ENCODE peak calls at places on chromosomes 16 and 17, in nine cellular contexts. One of them, this sample, is unnamed.

GRCh38 chr17:1709971-1710806 is at the start of gene TLCD2:
- DNase-seq in CD8-positive, alpha-beta T cell: no peak
- DNase-seq in endodermal cell: peak; percentile 92
- DNase-seq in stomach: peak; percentile 80
- DNase-seq in ascending aorta: peak; percentile 84
- DNase-seq in fibroblast of villous mesenchyme: peak; percentile 79
- DNase-seq in Peyer's patch: peak; percentile 93
- DNase-seq in heart left ventricle: peak; percentile 86
- DNase-seq in hepatocyte: peak; percentile 89
- DNase-seq in this sample: peak; percentile 51

GRCh38 chr16:10013364-10013763 is 168.9 kb downstream of the GRIN2A start:
- DNase-seq in CD8-positive, alpha-beta T cell: no peak
- DNase-seq in endodermal cell: no peak
- DNase-seq in stomach: no peak
- DNase-seq in ascending aorta: no peak
- DNase-seq in fibroblast of villous mesenchyme: no peak
- DNase-seq in Peyer's patch: no peak
- DNase-seq in heart left ventricle: no peak
- DNase-seq in hepatocyte: no peak
- DNase-seq in this sample: no peak

GRCh38 chr16:11621539-11621919 is 34.8 kb upstream of the LITAF start:
- DNase-seq in CD8-positive, alpha-beta T cell: no peak
- DNase-seq in endodermal cell: no peak
- DNase-seq in stomach: no peak
- DNase-seq in ascending aorta: no peak
- DNase-seq in fibroblast of villous mesenchyme: no peak
- DNase-seq in Peyer's patch: no peak
- DNase-seq in heart left ventricle: no peak
- DNase-seq in hepatocyte: no peak
- DNase-seq in this sample: no peak

GRCh38 chr16:81997738-81998137 is 13.5 kb downstream of the SDR42E1 start:
- DNase-seq in CD8-positive, alpha-beta T cell: no peak
- DNase-seq in endodermal cell: no peak
- DNase-seq in stomach: no peak
- DNase-seq in ascending aorta: no peak
- DNase-seq in fibroblast of villous mesenchyme: peak; percentile 97
- DNase-seq in Peyer's patch: no peak
- DNase-seq in heart left ventricle: no peak
- DNase-seq in hepatocyte: peak; percentile 73
- DNase-seq in this sample: peak; percentile 57

GRCh38 chr17:79904865-79905264 is 65.6 kb upstream of the CBX4 start:
- DNase-seq in CD8-positive, alpha-beta T cell: no peak
- DNase-seq in endodermal cell: peak; percentile 17
- DNase-seq in stomach: no peak
- DNase-seq in ascending aorta: no peak
- DNase-seq in fibroblast of villous mesenchyme: no peak
- DNase-seq in Peyer's patch: no peak
- DNase-seq in heart left ventricle: no peak
- DNase-seq in hepatocyte: peak; percentile 2
- DNase-seq in this sample: no peak

GRCh38 chr17:73200476-73200875 is 7.6 kb downstream of the COG1 start:
- DNase-seq in CD8-positive, alpha-beta T cell: no peak
- DNase-seq in endodermal cell: no peak
- DNase-seq in stomach: no peak
- DNase-seq in ascending aorta: no peak
- DNase-seq in fibroblast of villous mesenchyme: no peak
- DNase-seq in Peyer's patch: peak; percentile 40
- DNase-seq in heart left ventricle: no peak
- DNase-seq in hepatocyte: no peak
- DNase-seq in this sample: no peak

GRCh38 chr16:67883872-67884261 is 818 bp upstream of the NRN1L start:
- DNase-seq in CD8-positive, alpha-beta T cell: peak; percentile 84
- DNase-seq in endodermal cell: peak; percentile 93
- DNase-seq in stomach: peak; percentile 76
- DNase-seq in ascending aorta: peak; percentile 73
- DNase-seq in fibroblast of villous mesenchyme: peak; percentile 47
- DNase-seq in Peyer's patch: peak; percentile 85
- DNase-seq in heart left ventricle: peak; percentile 47
- DNase-seq in hepatocyte: peak; percentile 79
- DNase-seq in this sample: peak; percentile 43

GRCh38 chr17:17119533-17119932 is 77.3 kb downstream of the MPRIP start:
- DNase-seq in CD8-positive, alpha-beta T cell: peak; percentile 56
- DNase-seq in endodermal cell: no peak
- DNase-seq in stomach: peak; percentile 64
- DNase-seq in ascending aorta: no peak
- DNase-seq in fibroblast of villous mesenchyme: peak; percentile 39
- DNase-seq in Peyer's patch: peak; percentile 83
- DNase-seq in heart left ventricle: peak; percentile 35
- DNase-seq in hepatocyte: no peak
- DNase-seq in this sample: peak; percentile 75

GRCh38 chr16:75116911-75117245 is 298 bp upstream of the LDHD start:
- DNase-seq in CD8-positive, alpha-beta T cell: no peak
- DNase-seq in endodermal cell: no peak
- DNase-seq in stomach: no peak
- DNase-seq in ascending aorta: no peak
- DNase-seq in fibroblast of villous mesenchyme: no peak
- DNase-seq in Peyer's patch: no peak
- DNase-seq in heart left ventricle: no peak
- DNase-seq in hepatocyte: no peak
- DNase-seq in this sample: no peak

GRCh38 chr16:75114946-75115825 is 1.4 kb downstream of the LDHD start:
- DNase-seq in CD8-positive, alpha-beta T cell: no peak
- DNase-seq in endodermal cell: peak; percentile 43
- DNase-seq in stomach: no peak
- DNase-seq in ascending aorta: no peak
- DNase-seq in fibroblast of villous mesenchyme: no peak
- DNase-seq in Peyer's patch: no peak
- DNase-seq in heart left ventricle: no peak
- DNase-seq in hepatocyte: no peak
- DNase-seq in this sample: no peak

GRCh38 chr16:75114179-75114945 is 2.2 kb downstream of the LDHD start:
- DNase-seq in CD8-positive, alpha-beta T cell: no peak
- DNase-seq in endodermal cell: peak; percentile 52
- DNase-seq in stomach: no peak
- DNase-seq in ascending aorta: no peak
- DNase-seq in fibroblast of villous mesenchyme: no peak
- DNase-seq in Peyer's patch: no peak
- DNase-seq in heart left ventricle: no peak
- DNase-seq in hepatocyte: no peak
- DNase-seq in this sample: no peak

GRCh38 chr16:75113541-75114121 is 2.9 kb downstream of the LDHD start:
- DNase-seq in CD8-positive, alpha-beta T cell: no peak
- DNase-seq in endodermal cell: peak; percentile 42
- DNase-seq in stomach: no peak
- DNase-seq in ascending aorta: no peak
- DNase-seq in fibroblast of villous mesenchyme: no peak
- DNase-seq in Peyer's patch: no peak
- DNase-seq in heart left ventricle: no peak
- DNase-seq in hepatocyte: no peak
- DNase-seq in this sample: no peak

DNA sequence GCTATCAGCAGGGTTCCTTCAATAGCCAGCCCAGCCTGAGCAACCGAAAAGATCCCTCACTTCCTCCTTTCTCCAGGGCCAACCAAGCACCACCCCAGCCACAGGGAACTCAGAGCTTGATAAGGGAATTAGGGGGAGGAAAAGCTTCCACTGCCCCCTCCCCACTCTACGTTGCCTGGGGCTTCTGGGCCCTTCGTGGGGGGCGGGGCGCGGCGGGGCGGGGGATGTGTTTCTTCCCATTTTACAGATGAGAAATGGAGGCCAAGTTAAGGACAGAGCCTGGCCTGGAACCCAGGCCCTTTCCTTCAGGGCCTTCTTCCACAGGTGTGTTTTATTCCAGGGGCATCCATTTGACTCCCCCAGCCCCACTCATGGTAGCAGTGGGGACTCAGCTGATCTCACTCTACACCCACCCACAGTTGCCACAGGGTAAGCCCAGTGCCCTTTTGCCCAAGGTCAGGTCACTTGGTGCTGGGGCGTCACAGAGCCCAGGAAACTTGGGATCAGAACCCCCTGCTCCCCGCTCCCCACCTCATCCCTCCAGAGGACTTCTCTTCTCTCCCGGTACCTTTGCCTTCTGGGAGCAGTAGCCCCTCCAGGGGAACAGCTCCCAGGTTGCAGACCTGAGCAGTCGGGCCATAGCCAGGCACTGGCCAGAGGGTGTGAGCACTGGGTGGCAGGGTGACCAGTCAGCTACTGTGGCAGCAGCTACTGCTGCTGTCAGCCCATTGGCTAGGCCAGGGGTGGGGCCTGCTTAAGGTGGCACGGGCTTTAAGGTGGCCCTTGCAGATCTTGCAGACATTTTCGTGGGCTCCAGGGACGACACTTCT is at the start of gene LDHD:
- DNase-seq in CD8-positive, alpha-beta T cell: no peak
- DNase-seq in endodermal cell: peak; percentile 82
- DNase-seq in stomach: peak; percentile 94
- DNase-seq in ascending aorta: peak; percentile 95
- DNase-seq in fibroblast of villous mesenchyme: peak; percentile 66
- DNase-seq in Peyer's patch: peak; percentile 88
- DNase-seq in heart left ventricle: peak; percentile 93
- DNase-seq in hepatocyte: peak; percentile 78
- DNase-seq in this sample: peak; percentile 61
- H3K4me3 ChIP-seq in CD8-positive, alpha-beta T cell: no peak within 1 kb of the TSS
- H3K4me3 ChIP-seq in endodermal cell: no peak within 1 kb of the TSS
- H3K4me3 ChIP-seq in stomach: peak within 1 kb of the TSS; percentile 54
- H3K4me3 ChIP-seq in ascending aorta: peak within 1 kb of the TSS; percentile 58
- H3K4me3 ChIP-seq in fibroblast of villous mesenchyme: peak within 1 kb of the TSS; percentile 61
- H3K4me3 ChIP-seq in Peyer's patch: peak within 1 kb of the TSS; percentile 61
- H3K4me3 ChIP-seq in heart left ventricle: peak within 1 kb of the TSS; percentile 53
- H3K4me3 ChIP-seq in hepatocyte: peak within 1 kb of the TSS; percentile 7
- H3K4me3 ChIP-seq in this sample: peak within 1 kb of the TSS; percentile 37

GRCh38 chr17:68432086-68432864 is 25.0 kb downstream of the WIPI1 start:
- DNase-seq in CD8-positive, alpha-beta T cell: no peak
- DNase-seq in endodermal cell: no peak
- DNase-seq in stomach: no peak
- DNase-seq in ascending aorta: no peak
- DNase-seq in fibroblast of villous mesenchyme: no peak
- DNase-seq in Peyer's patch: no peak
- DNase-seq in heart left ventricle: no peak
- DNase-seq in hepatocyte: no peak
- DNase-seq in this sample: no peak

GRCh38 chr17:68429881-68430280 is 27.4 kb downstream of the WIPI1 start:
- DNase-seq in CD8-positive, alpha-beta T cell: no peak
- DNase-seq in endodermal cell: no peak
- DNase-seq in stomach: no peak
- DNase-seq in ascending aorta: no peak
- DNase-seq in fibroblast of villous mesenchyme: no peak
- DNase-seq in Peyer's patch: no peak
- DNase-seq in heart left ventricle: no peak
- DNase-seq in hepatocyte: no peak
- DNase-seq in this sample: no peak

GRCh38 chr17:68433211-68433610 is 24.1 kb downstream of the WIPI1 start:
- DNase-seq in CD8-positive, alpha-beta T cell: no peak
- DNase-seq in endodermal cell: no peak
- DNase-seq in stomach: no peak
- DNase-seq in ascending aorta: no peak
- DNase-seq in fibroblast of villous mesenchyme: no peak
- DNase-seq in Peyer's patch: no peak
- DNase-seq in heart left ventricle: no peak
- DNase-seq in hepatocyte: no peak
- DNase-seq in this sample: no peak

GRCh38 chr17:68431045-68431608 is 26.2 kb downstream of the WIPI1 start:
- DNase-seq in CD8-positive, alpha-beta T cell: no peak
- DNase-seq in endodermal cell: no peak
- DNase-seq in stomach: no peak
- DNase-seq in ascending aorta: no peak
- DNase-seq in fibroblast of villous mesenchyme: no peak
- DNase-seq in Peyer's patch: no peak
- DNase-seq in heart left ventricle: no peak
- DNase-seq in hepatocyte: no peak
- DNase-seq in this sample: no peak

GRCh38 chr17:68431661-68432071 is 25.6 kb downstream of the WIPI1 start:
- DNase-seq in CD8-positive, alpha-beta T cell: peak; percentile 46
- DNase-seq in endodermal cell: peak; percentile 81
- DNase-seq in stomach: no peak
- DNase-seq in ascending aorta: no peak
- DNase-seq in fibroblast of villous mesenchyme: peak; percentile 35
- DNase-seq in Peyer's patch: no peak
- DNase-seq in heart left ventricle: no peak
- DNase-seq in hepatocyte: peak; percentile 29
- DNase-seq in this sample: peak; percentile 43
- TF ChIP-seq CTCF in CD8-positive, alpha-beta T cell: peak; percentile 49
- TF ChIP-seq CTCF in endodermal cell: peak; percentile 73
- TF ChIP-seq CTCF in stomach: no peak
- TF ChIP-seq CTCF in ascending aorta: no peak
- TF ChIP-seq CTCF in fibroblast of villous mesenchyme: peak; percentile 45
- TF ChIP-seq CTCF in Peyer's patch: no peak
- TF ChIP-seq CTCF in heart left ventricle: peak; percentile 12
- TF ChIP-seq CTCF in hepatocyte: peak; percentile 24
- TF ChIP-seq CTCF in this sample: peak; percentile 22

GRCh38 chr17:38960402-38960801 is 6.8 kb downstream of the FBXO47 start:
- DNase-seq in CD8-positive, alpha-beta T cell: no peak
- DNase-seq in endodermal cell: no peak
- DNase-seq in stomach: no peak
- DNase-seq in ascending aorta: no peak
- DNase-seq in fibroblast of villous mesenchyme: no peak
- DNase-seq in Peyer's patch: no peak
- DNase-seq in heart left ventricle: no peak
- DNase-seq in hepatocyte: no peak
- DNase-seq in this sample: no peak
- H3K4me3 ChIP-seq in CD8-positive, alpha-beta T cell: no peak overlapping the region
- H3K4me3 ChIP-seq in endodermal cell: no peak overlapping the region
- H3K4me3 ChIP-seq in stomach: no peak overlapping the region
- H3K4me3 ChIP-seq in ascending aorta: no peak overlapping the region
- H3K4me3 ChIP-seq in fibroblast of villous mesenchyme: no peak overlapping the region
- H3K4me3 ChIP-seq in Peyer's patch: no peak overlapping the region
- H3K4me3 ChIP-seq in heart left ventricle: no peak overlapping the region
- H3K4me3 ChIP-seq in hepatocyte: no peak overlapping the region
- H3K4me3 ChIP-seq in this sample: no peak overlapping the region

GRCh38 chr16:2468142-2468724 is 2.9 kb upstream of the NTN3 start:
- DNase-seq in CD8-positive, alpha-beta T cell: no peak
- DNase-seq in endodermal cell: peak; percentile 76
- DNase-seq in stomach: no peak
- DNase-seq in ascending aorta: no peak
- DNase-seq in fibroblast of villous mesenchyme: peak; percentile 19
- DNase-seq in Peyer's patch: no peak
- DNase-seq in heart left ventricle: no peak
- DNase-seq in hepatocyte: peak; percentile 48
- DNase-seq in this sample: no peak

GRCh38 chr16:2464333-2464732 is 4.4 kb downstream of the TEDC2 start:
- DNase-seq in CD8-positive, alpha-beta T cell: no peak
- DNase-seq in endodermal cell: no peak
- DNase-seq in stomach: no peak
- DNase-seq in ascending aorta: no peak
- DNase-seq in fibroblast of villous mesenchyme: no peak
- DNase-seq in Peyer's patch: no peak
- DNase-seq in heart left ventricle: no peak
- DNase-seq in hepatocyte: no peak
- DNase-seq in this sample: no peak

GRCh38 chr16:2467301-2468141 is 3.6 kb upstream of the NTN3 start:
- DNase-seq in CD8-positive, alpha-beta T cell: no peak
- DNase-seq in endodermal cell: peak; percentile 84
- DNase-seq in stomach: peak; percentile 72
- DNase-seq in ascending aorta: peak; percentile 86
- DNase-seq in fibroblast of villous mesenchyme: peak; percentile 70
- DNase-seq in Peyer's patch: peak; percentile 73
- DNase-seq in heart left ventricle: peak; percentile 85
- DNase-seq in hepatocyte: peak; percentile 84
- DNase-seq in this sample: peak; percentile 78

GRCh38 chr16:2466667-2467300 is 4.3 kb upstream of the NTN3 start:
- DNase-seq in CD8-positive, alpha-beta T cell: no peak
- DNase-seq in endodermal cell: no peak
- DNase-seq in stomach: no peak
- DNase-seq in ascending aorta: no peak
- DNase-seq in fibroblast of villous mesenchyme: no peak
- DNase-seq in Peyer's patch: no peak
- DNase-seq in heart left ventricle: no peak
- DNase-seq in hepatocyte: no peak
- DNase-seq in this sample: no peak

GRCh38 chr16:2465653-2466415 is 5.3 kb upstream of the NTN3 start:
- DNase-seq in CD8-positive, alpha-beta T cell: no peak
- DNase-seq in endodermal cell: peak; percentile 78
- DNase-seq in stomach: no peak
- DNase-seq in ascending aorta: no peak
- DNase-seq in fibroblast of villous mesenchyme: no peak
- DNase-seq in Peyer's patch: no peak
- DNase-seq in heart left ventricle: no peak
- DNase-seq in hepatocyte: no peak
- DNase-seq in this sample: no peak
- TF ChIP-seq CTCF in CD8-positive, alpha-beta T cell: no peak
- TF ChIP-seq CTCF in endodermal cell: peak; percentile 76
- TF ChIP-seq CTCF in stomach: no peak
- TF ChIP-seq CTCF in ascending aorta: no peak
- TF ChIP-seq CTCF in fibroblast of villous mesenchyme: peak; percentile 26
- TF ChIP-seq CTCF in Peyer's patch: no peak
- TF ChIP-seq CTCF in heart left ventricle: no peak
- TF ChIP-seq CTCF in hepatocyte: peak; percentile 13
- TF ChIP-seq CTCF in this sample: peak; percentile 33